ENCODE peak calls at places on chromosome 16, in five cellular contexts. T is RPMI7951, P is foreskin fibroblast, V is body of pancreas, S is NCI-H460. W is an unnamed sample.

GRCh38 chr16:47697826-47698225 is 236.7 kb downstream of the PHKB start:
- DNase-seq in T (no peak), P (no peak), V (no peak), S (no peak), W (no peak)

GRCh38 chr16:86764551-86764950 is 186.2 kb downstream of the FOXL1 start:
- DNase-seq in T (no peak), P (no peak), V (no peak), S (no peak), W (no peak)

GRCh38 chr16:79980650-79981521 is 380.3 kb upstream of the MAF start:
- DNase-seq in T (peak), P (no peak), V (no peak), S (no peak), W (no peak)

GRCh38 chr16:11107781-11108465 is 148.1 kb downstream of the SOCS1 start:
- DNase-seq in T (peak), P (no peak), V (no peak), S (no peak), W (peak)

GRCh38 chr16:23147666-23148065 is 1.6 kb downstream of the USP31 start:
- DNase-seq in T (no peak), P (no peak), V (no peak), S (no peak), W (no peak)

GRCh38 chr16:82082543-82083244 is 47.6 kb downstream of the HSD17B2 start:
- DNase-seq in T (peak), P (peak), V (no peak), S (no peak), W (peak)

GRCh38 chr16:907361-907760 is 63.4 kb downstream of the LMF1 start:
- DNase-seq in T (no peak), P (no peak), V (no peak), S (no peak), W (no peak)

GRCh38 chr16:27109666-27110523 is 43.2 kb downstream of the C16orf82 start:
- DNase-seq in T (peak), P (peak), V (peak), S (peak), W (peak)

GRCh38 chr16:79066621-79067020 is 533.9 kb downstream of the MAF start:
- DNase-seq in T (no peak), P (no peak), V (peak), S (no peak), W (no peak)

W was measured in ELR.